ENCODE peak calls at places on chromosomes 6 and 20, in ten cellular contexts. One of them, this sample, is unnamed.

GRCh38 chr20:51643390-51643789 is 100.9 kb upstream of the NFATC2 start:
- DNase-seq in foreskin fibroblast: no peak
- DNase-seq in ovary: no peak
- DNase-seq in pancreas: no peak
- DNase-seq in A549: no peak
- DNase-seq in WTC11: no peak
- DNase-seq in cardiac fibroblast: no peak
- DNase-seq in astrocyte of the cerebellum: no peak
- DNase-seq in LNCaP clone FGC: no peak
- DNase-seq in cardiac muscle cell: no peak
- DNase-seq in this sample: no peak

GRCh38 chr20:41956316-41957050 is 338.3 kb upstream of the CHD6 start:
- DNase-seq in foreskin fibroblast: no peak
- DNase-seq in ovary: no peak
- DNase-seq in pancreas: no peak
- DNase-seq in A549: peak
- DNase-seq in WTC11: peak
- DNase-seq in cardiac fibroblast: peak
- DNase-seq in astrocyte of the cerebellum: no peak
- DNase-seq in LNCaP clone FGC: peak
- DNase-seq in cardiac muscle cell: peak
- DNase-seq in this sample: no peak

GRCh38 chr6:159473844-159474243 is 219.2 kb downstream of the SOD2 start:
- DNase-seq in foreskin fibroblast: no peak
- DNase-seq in ovary: no peak
- DNase-seq in pancreas: no peak
- DNase-seq in A549: no peak
- DNase-seq in WTC11: no peak
- DNase-seq in cardiac fibroblast: no peak
- DNase-seq in astrocyte of the cerebellum: peak
- DNase-seq in LNCaP clone FGC: no peak
- DNase-seq in cardiac muscle cell: no peak
- DNase-seq in this sample: no peak

GRCh38 chr6:63403725-63404124 is 83.9 kb upstream of the LGSN start:
- DNase-seq in foreskin fibroblast: no peak
- DNase-seq in ovary: no peak
- DNase-seq in pancreas: no peak
- DNase-seq in A549: no peak
- DNase-seq in WTC11: no peak
- DNase-seq in cardiac fibroblast: no peak
- DNase-seq in astrocyte of the cerebellum: no peak
- DNase-seq in LNCaP clone FGC: no peak
- DNase-seq in cardiac muscle cell: no peak
- DNase-seq in this sample: no peak

GRCh38 chr20:53995949-53996348 is 74.4 kb downstream of the BCAS1 start:
- DNase-seq in foreskin fibroblast: no peak
- DNase-seq in ovary: no peak
- DNase-seq in pancreas: no peak
- DNase-seq in A549: no peak
- DNase-seq in WTC11: no peak
- DNase-seq in cardiac fibroblast: no peak
- DNase-seq in astrocyte of the cerebellum: no peak
- DNase-seq in LNCaP clone FGC: no peak
- DNase-seq in cardiac muscle cell: no peak
- DNase-seq in this sample: no peak

GRCh38 chr6:18025591-18025990 is 38.2 kb upstream of the KIF13A start:
- DNase-seq in foreskin fibroblast: no peak
- DNase-seq in ovary: no peak
- DNase-seq in pancreas: no peak
- DNase-seq in A549: no peak
- DNase-seq in WTC11: no peak
- DNase-seq in cardiac fibroblast: no peak
- DNase-seq in astrocyte of the cerebellum: no peak
- DNase-seq in LNCaP clone FGC: no peak
- DNase-seq in cardiac muscle cell: no peak
- DNase-seq in this sample: no peak

GRCh38 chr6:32152414-32153251 is 894 bp upstream of the PRRT1 start:
- DNase-seq in foreskin fibroblast: peak
- DNase-seq in ovary: peak
- DNase-seq in pancreas: no peak
- DNase-seq in A549: no peak
- DNase-seq in WTC11: no peak
- DNase-seq in cardiac fibroblast: peak
- DNase-seq in astrocyte of the cerebellum: no peak
- DNase-seq in LNCaP clone FGC: no peak
- DNase-seq in cardiac muscle cell: peak
- DNase-seq in this sample: peak

GRCh38 chr20:46558511-46558959 is 8.1 kb upstream of the OCSTAMP start:
- DNase-seq in foreskin fibroblast: peak
- DNase-seq in ovary: no peak
- DNase-seq in pancreas: no peak
- DNase-seq in A549: peak
- DNase-seq in WTC11: no peak
- DNase-seq in cardiac fibroblast: peak
- DNase-seq in astrocyte of the cerebellum: peak
- DNase-seq in LNCaP clone FGC: no peak
- DNase-seq in cardiac muscle cell: peak
- DNase-seq in this sample: no peak

GRCh38 chr20:53788253-53789022 is 194.8 kb upstream of the ZNF217 start:
- DNase-seq in foreskin fibroblast: no peak
- DNase-seq in ovary: no peak
- DNase-seq in pancreas: no peak
- DNase-seq in A549: no peak
- DNase-seq in WTC11: no peak
- DNase-seq in cardiac fibroblast: no peak
- DNase-seq in astrocyte of the cerebellum: no peak
- DNase-seq in LNCaP clone FGC: no peak
- DNase-seq in cardiac muscle cell: no peak
- DNase-seq in this sample: no peak

GRCh38 chr6:106913676-106914280 is 60.8 kb downstream of the CD24 start:
- DNase-seq in foreskin fibroblast: no peak
- DNase-seq in ovary: no peak
- DNase-seq in pancreas: no peak
- DNase-seq in A549: no peak
- DNase-seq in WTC11: no peak
- DNase-seq in cardiac fibroblast: no peak
- DNase-seq in astrocyte of the cerebellum: no peak
- DNase-seq in LNCaP clone FGC: no peak
- DNase-seq in cardiac muscle cell: no peak
- DNase-seq in this sample: no peak

GRCh38 chr6:44156494-44157151 is 2.0 kb upstream of the CAPN11 start:
- DNase-seq in foreskin fibroblast: no peak
- DNase-seq in ovary: no peak
- DNase-seq in pancreas: no peak
- DNase-seq in A549: no peak
- DNase-seq in WTC11: peak
- DNase-seq in cardiac fibroblast: no peak
- DNase-seq in astrocyte of the cerebellum: no peak
- DNase-seq in LNCaP clone FGC: peak
- DNase-seq in cardiac muscle cell: no peak
- DNase-seq in this sample: no peak

GRCh38 chr6:31479933-31480535 is 17.9 kb upstream of the MICB start:
- DNase-seq in foreskin fibroblast: no peak
- DNase-seq in ovary: no peak
- DNase-seq in pancreas: no peak
- DNase-seq in A549: no peak
- DNase-seq in WTC11: no peak
- DNase-seq in cardiac fibroblast: no peak
- DNase-seq in astrocyte of the cerebellum: no peak
- DNase-seq in LNCaP clone FGC: no peak
- DNase-seq in cardiac muscle cell: no peak
- DNase-seq in this sample: no peak

GRCh38 chr6:12528171-12528570 is 188.4 kb upstream of the PHACTR1 start:
- DNase-seq in foreskin fibroblast: no peak
- DNase-seq in ovary: no peak
- DNase-seq in pancreas: no peak
- DNase-seq in A549: no peak
- DNase-seq in WTC11: no peak
- DNase-seq in cardiac fibroblast: no peak
- DNase-seq in astrocyte of the cerebellum: no peak
- DNase-seq in LNCaP clone FGC: no peak
- DNase-seq in cardiac muscle cell: peak
- DNase-seq in this sample: no peak

GRCh38 chr6:159190460-159190859 is 21.3 kb downstream of the FNDC1 start:
- DNase-seq in foreskin fibroblast: no peak
- DNase-seq in ovary: no peak
- DNase-seq in pancreas: no peak
- DNase-seq in A549: no peak
- DNase-seq in WTC11: no peak
- DNase-seq in cardiac fibroblast: no peak
- DNase-seq in astrocyte of the cerebellum: no peak
- DNase-seq in LNCaP clone FGC: no peak
- DNase-seq in cardiac muscle cell: no peak
- DNase-seq in this sample: no peak

GRCh38 chr20:63116412-63117106 is 99.4 kb downstream of the YTHDF1 start:
- DNase-seq in foreskin fibroblast: peak
- DNase-seq in ovary: no peak
- DNase-seq in pancreas: no peak
- DNase-seq in A549: no peak
- DNase-seq in WTC11: peak
- DNase-seq in cardiac fibroblast: peak
- DNase-seq in astrocyte of the cerebellum: no peak
- DNase-seq in LNCaP clone FGC: no peak
- DNase-seq in cardiac muscle cell: peak
- DNase-seq in this sample: peak

GRCh38 chr6:2957696-2958330 is 13.6 kb downstream of the SERPINB6 start:
- DNase-seq in foreskin fibroblast: no peak
- DNase-seq in ovary: no peak
- DNase-seq in pancreas: no peak
- DNase-seq in A549: no peak
- DNase-seq in WTC11: no peak
- DNase-seq in cardiac fibroblast: no peak
- DNase-seq in astrocyte of the cerebellum: no peak
- DNase-seq in LNCaP clone FGC: no peak
- DNase-seq in cardiac muscle cell: no peak
- DNase-seq in this sample: no peak

DNA sequence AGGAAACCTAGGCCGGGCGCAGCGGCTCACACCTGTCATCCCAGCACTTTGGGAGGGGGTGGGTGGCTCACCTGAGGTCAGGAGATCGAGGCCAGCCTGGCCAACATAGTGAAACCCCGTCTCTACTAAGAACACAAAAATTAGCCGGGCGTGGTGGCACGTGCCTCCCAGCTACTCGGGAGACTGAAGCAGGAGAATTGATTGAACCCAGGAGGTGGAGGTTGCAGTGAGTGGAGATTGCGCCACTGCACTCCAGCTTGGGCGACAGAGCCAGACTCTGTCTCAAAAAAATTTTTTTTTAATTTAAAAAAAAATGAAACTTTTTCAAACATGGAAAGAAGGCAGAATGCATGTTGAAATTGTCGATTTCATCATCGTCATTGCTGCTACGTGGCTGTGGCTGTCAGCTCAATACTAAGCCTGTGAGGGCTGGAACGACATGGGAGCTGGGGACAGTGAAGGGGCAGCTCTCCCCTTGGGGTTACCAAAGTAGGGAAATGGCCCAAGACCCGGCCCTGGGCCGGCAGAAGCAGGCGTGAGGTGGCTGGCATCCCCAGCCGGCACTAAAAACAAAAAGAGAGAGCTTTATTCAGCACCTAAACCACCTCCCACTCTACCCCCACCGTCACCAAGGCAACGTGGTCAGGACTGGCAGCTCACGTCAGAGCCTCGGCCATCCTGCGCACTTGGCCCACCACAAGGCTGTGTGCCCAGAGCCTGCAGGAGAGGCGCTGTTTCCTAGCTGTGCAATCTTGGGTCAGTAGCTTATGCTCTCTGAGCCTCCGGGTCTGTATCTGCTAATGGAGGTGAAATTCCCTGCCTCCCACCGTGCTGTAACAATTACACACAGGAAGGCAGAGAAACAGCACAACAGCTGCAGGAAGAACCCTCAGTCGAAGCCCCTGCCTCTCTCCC is 30.8 kb downstream of the AGPAT4 start:
- DNase-seq in foreskin fibroblast: no peak
- DNase-seq in ovary: no peak
- DNase-seq in pancreas: no peak
- DNase-seq in A549: no peak
- DNase-seq in WTC11: peak
- DNase-seq in cardiac fibroblast: no peak
- DNase-seq in astrocyte of the cerebellum: peak
- DNase-seq in LNCaP clone FGC: no peak
- DNase-seq in cardiac muscle cell: peak
- DNase-seq in this sample: no peak
- TF ChIP-seq CTCF in foreskin fibroblast: no peak
- TF ChIP-seq CTCF in ovary: no peak
- TF ChIP-seq CTCF in pancreas: no peak
- TF ChIP-seq CTCF in A549: no peak
- TF ChIP-seq CTCF in WTC11: no peak
- TF ChIP-seq CTCF in cardiac fibroblast: no peak
- TF ChIP-seq CTCF in astrocyte of the cerebellum: no peak
- TF ChIP-seq CTCF in LNCaP clone FGC: no peak
- TF ChIP-seq CTCF in cardiac muscle cell: no peak
- TF ChIP-seq CTCF in this sample: no peak

DNA sequence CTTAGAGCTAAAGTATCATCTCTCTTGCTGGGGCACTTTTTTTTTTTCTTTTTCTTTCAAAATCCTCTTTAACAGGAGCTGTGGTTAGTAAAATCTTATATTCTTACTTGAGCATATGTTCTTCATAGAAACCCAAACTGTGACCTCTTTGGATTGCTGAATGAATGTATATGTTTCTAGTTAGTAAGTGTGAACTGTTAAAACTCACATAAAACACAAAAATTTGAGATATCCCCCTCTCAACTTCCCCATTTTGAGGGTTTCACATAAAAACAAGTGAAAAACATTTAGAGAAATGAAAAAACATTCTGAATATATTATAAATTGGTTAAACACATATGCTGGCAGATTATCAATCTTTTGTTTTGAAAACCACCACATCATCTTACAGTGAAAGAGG is 78.1 kb downstream of the INSM1 start:
- DNase-seq in foreskin fibroblast: no peak
- DNase-seq in ovary: no peak
- DNase-seq in pancreas: no peak
- DNase-seq in A549: no peak
- DNase-seq in WTC11: no peak
- DNase-seq in cardiac fibroblast: no peak
- DNase-seq in astrocyte of the cerebellum: no peak
- DNase-seq in LNCaP clone FGC: no peak
- DNase-seq in cardiac muscle cell: no peak
- DNase-seq in this sample: no peak
- TF ChIP-seq CTCF in foreskin fibroblast: no peak
- TF ChIP-seq CTCF in ovary: no peak
- TF ChIP-seq CTCF in pancreas: no peak
- TF ChIP-seq CTCF in A549: no peak
- TF ChIP-seq CTCF in WTC11: no peak
- TF ChIP-seq CTCF in cardiac fibroblast: no peak
- TF ChIP-seq CTCF in astrocyte of the cerebellum: no peak
- TF ChIP-seq CTCF in LNCaP clone FGC: no peak
- TF ChIP-seq CTCF in cardiac muscle cell: no peak
- TF ChIP-seq CTCF in this sample: no peak

GRCh38 chr20:21640556-21640955 is 64.9 kb upstream of the PAX1 start:
- DNase-seq in foreskin fibroblast: no peak
- DNase-seq in ovary: no peak
- DNase-seq in pancreas: no peak
- DNase-seq in A549: peak
- DNase-seq in WTC11: peak
- DNase-seq in cardiac fibroblast: no peak
- DNase-seq in astrocyte of the cerebellum: no peak
- DNase-seq in LNCaP clone FGC: no peak
- DNase-seq in cardiac muscle cell: no peak
- DNase-seq in this sample: peak
- TF ChIP-seq CTCF in foreskin fibroblast: no peak
- TF ChIP-seq CTCF in ovary: no peak
- TF ChIP-seq CTCF in pancreas: no peak
- TF ChIP-seq CTCF in A549: no peak
- TF ChIP-seq CTCF in WTC11: peak
- TF ChIP-seq CTCF in cardiac fibroblast: no peak
- TF ChIP-seq CTCF in astrocyte of the cerebellum: no peak
- TF ChIP-seq CTCF in LNCaP clone FGC: peak
- TF ChIP-seq CTCF in cardiac muscle cell: no peak
- TF ChIP-seq CTCF in this sample: no peak

GRCh38 chr20:2086177-2086979 is 15.2 kb upstream of the STK35 start:
- DNase-seq in foreskin fibroblast: no peak
- DNase-seq in ovary: no peak
- DNase-seq in pancreas: no peak
- DNase-seq in A549: no peak
- DNase-seq in WTC11: no peak
- DNase-seq in cardiac fibroblast: no peak
- DNase-seq in astrocyte of the cerebellum: no peak
- DNase-seq in LNCaP clone FGC: no peak
- DNase-seq in cardiac muscle cell: peak
- DNase-seq in this sample: no peak
- TF ChIP-seq CTCF in foreskin fibroblast: peak
- TF ChIP-seq CTCF in ovary: no peak
- TF ChIP-seq CTCF in pancreas: no peak
- TF ChIP-seq CTCF in A549: no peak
- TF ChIP-seq CTCF in WTC11: no peak
- TF ChIP-seq CTCF in cardiac fibroblast: peak
- TF ChIP-seq CTCF in astrocyte of the cerebellum: no peak
- TF ChIP-seq CTCF in LNCaP clone FGC: no peak
- TF ChIP-seq CTCF in cardiac muscle cell: peak
- TF ChIP-seq CTCF in this sample: no peak

This sample was measured in mesothelial cell of epicardium.